ENCODE peak calls at places on chromosomes 11 and 22, in four cellular contexts. I is T47D; B is fibroblast of lung; K is stimulated activated naive CD4-positive, alpha-beta T cell. S is an unnamed sample.

GRCh38 chr22:32644252-32645100 is 157.0 kb upstream of the TIMP3 start:
- DNase-seq in B (peak; percentile 48), K (peak; percentile 2), I (peak; percentile 55), S (no peak)

GRCh38 chr22:36144886-36145541 is 15.5 kb downstream of the APOL3 start:
- DNase-seq in B (peak; percentile 64), K (peak; percentile 12), I (peak; percentile 66), S (no peak)

GRCh38 chr11:61754534-61755482 is 2.4 kb downstream of the MYRF start:
- DNase-seq in B (peak; percentile 81), K (no peak), I (no peak), S (no peak)

GRCh38 chr11:100098560-100098959 is 588.5 kb upstream of the ARHGAP42 start:
- DNase-seq in I (no peak), B (peak; percentile 2), K (no peak), S (no peak)

GRCh38 chr11:24709928-24710565 is 213.2 kb downstream of the LUZP2 start:
- DNase-seq in K (no peak), I (no peak), B (no peak), S (no peak)

GRCh38 chr11:127270848-127271247 is 270.3 kb upstream of the KIRREL3 start:
- DNase-seq in I (no peak), B (no peak), K (no peak), S (no peak)

GRCh38 chr11:78039919-78040671 is 17.0 kb upstream of the KCTD14 start:
- DNase-seq in I (peak; percentile 49), B (peak; percentile 90), K (no peak), S (no peak)

GRCh38 chr22:31945478-31945815 is 1.1 kb downstream of the YWHAH start:
- DNase-seq in K (no peak), B (no peak), I (no peak), S (no peak)

GRCh38 chr22:43381693-43382092 is 30.1 kb upstream of the MPPED1 start:
- DNase-seq in B (no peak), I (no peak), K (no peak), S (no peak)

GRCh38 chr11:86152006-86152862 is 83.3 kb upstream of the PICALM start:
- DNase-seq in B (peak; percentile 92), K (no peak), I (no peak), S (no peak)

GRCh38 chr11:125170001-125170405 is 5.5 kb downstream of the PKNOX2 start:
- DNase-seq in K (no peak), B (no peak), I (no peak), S (no peak)

GRCh38 chr22:30247974-30248373 is 1.4 kb upstream of the LIF start:
- DNase-seq in B (no peak), K (no peak), I (no peak), S (no peak)

GRCh38 chr11:76738618-76739220 is 44.4 kb upstream of the TSKU start:
- DNase-seq in K (no peak), B (no peak), I (no peak), S (no peak)

GRCh38 chr11:43578346-43579170 is 102.0 kb upstream of the HSD17B12 start:
- DNase-seq in B (peak; percentile 61), I (no peak), K (no peak), S (no peak)

GRCh38 chr11:121082670-121083069 is 18.4 kb upstream of the TECTA start:
- DNase-seq in B (no peak), I (peak; percentile 60), K (no peak), S (no peak)

GRCh38 chr11:72627594-72628281 is 46.5 kb downstream of the PDE2A start:
- DNase-seq in B (no peak), K (no peak), I (no peak), S (no peak)

GRCh38 chr11:113162590-113162961 is 151.8 kb upstream of the TTC12 start:
- DNase-seq in B (peak; percentile 23), K (no peak), I (peak; percentile 28), S (no peak)

GRCh38 chr11:59689015-59689414 is 20.2 kb upstream of the PATL1 start:
- DNase-seq in I (no peak), K (no peak), B (no peak), S (no peak)

GRCh38 chr11:67463680-67464410 is 5.2 kb downstream of the TMEM134 start:
- DNase-seq in K (no peak), B (peak; percentile 34), I (peak; percentile 87), S (no peak)

GRCh38 chr11:1360181-1360834 is 29.4 kb upstream of the BRSK2 start:
- DNase-seq in B (no peak), I (no peak), K (no peak), S (no peak)

GRCh38 chr11:73950869-73951710 is at the start of gene DNAJB13:
- DNase-seq in B (peak; percentile 49), K (no peak), I (peak; percentile 81), S (no peak)

GRCh38 chr22:49028111-49028510 is 799.6 kb downstream of the BRD1 start:
- DNase-seq in I (no peak), B (no peak), K (no peak), S (no peak)

GRCh38 chr11:44754876-44755552 is 28.3 kb downstream of the TSPAN18 start:
- DNase-seq in K (no peak), B (no peak), I (no peak), S (no peak)

GRCh38 chr11:18692941-18693760 is 5.4 kb upstream of the TMEM86A start:
- DNase-seq in I (peak; percentile 75), K (no peak), B (no peak), S (no peak)

GRCh38 chr11:47437746-47438418 is 11.1 kb downstream of the RAPSN start:
- DNase-seq in I (no peak), B (no peak), K (no peak), S (no peak)

GRCh38 chr22:20003304-20003703 is 13.3 kb downstream of the ARVCF start:
- DNase-seq in B (no peak), K (no peak), I (no peak), S (no peak)

GRCh38 chr22:26902401-26903029 is 245.1 kb downstream of the MIAT start:
- DNase-seq in I (no peak), K (no peak), B (no peak), S (no peak)

GRCh38 chr11:125360066-125360465 is 136.0 kb downstream of the FEZ1 start:
- DNase-seq in B (no peak), K (no peak), I (no peak), S (no peak)

GRCh38 chr11:131606936-131607335 is 236.5 kb downstream of the NTM start:
- DNase-seq in K (no peak), I (no peak), B (no peak), S (no peak)

GRCh38 chr11:66112640-66113098 is 42.6 kb downstream of the PACS1 start:
- DNase-seq in K (no peak), I (no peak), B (peak; percentile 83), S (no peak)

GRCh38 chr22:49994361-49995058 is 18.1 kb downstream of the IL17REL start:
- DNase-seq in K (no peak), B (no peak), I (no peak), S (no peak)

GRCh38 chr22:25777870-25778269 is 35.9 kb downstream of the MYO18B start:
- DNase-seq in I (peak; percentile 72), B (peak; percentile 36), K (no peak), S (no peak)

GRCh38 chr22:30116362-30117117 is 36.3 kb downstream of the HORMAD2 start:
- DNase-seq in B (peak; percentile 81), K (no peak), I (no peak), S (no peak)

GRCh38 chr11:77181799-77182541 is 53.9 kb downstream of the MYO7A start:
- DNase-seq in I (no peak), K (no peak), B (no peak), S (no peak)

GRCh38 chr11:821513-822371 is 3.0 kb downstream of the PNPLA2 start:
- DNase-seq in K (no peak), I (no peak), B (no peak), S (no peak)

GRCh38 chr11:100739636-100740035 is 52.5 kb downstream of the ARHGAP42 start:
- DNase-seq in K (no peak), I (peak; percentile 48), B (peak; percentile 94), S (no peak)

GRCh38 chr11:65417221-65417701 is 5.3 kb upstream of the NEAT1 start:
- DNase-seq in K (no peak), I (no peak), B (peak; percentile 12), S (no peak)

GRCh38 chr11:123450593-123450992 is 20.5 kb downstream of the GRAMD1B start:
- DNase-seq in K (no peak), B (peak; percentile 76), I (no peak), S (no peak)

GRCh38 chr11:131572423-131572822 is 202.0 kb downstream of the NTM start:
- DNase-seq in K (no peak), B (no peak), I (no peak), S (no peak)